ENCODE peak calls at places on chromosomes 16 and 17, in five cellular contexts. E is adrenal gland, Q is neural progenitor cell, A is heart left ventricle, B is tibial artery. C is an unnamed sample. For H3K4me1, the result is how much of the 10 kb centered on the place peaks cover.

GRCh38 chr17:38444151-38444550 is 15.9 kb downstream of the ARHGAP23 start:
- DNase-seq in A (peak), Q (peak), B (peak), E (peak), C (peak)

GRCh38 chr17:43832168-43832975 is 574 bp downstream of the MPP3 start:
- DNase-seq in B (peak), A (peak), Q (peak), E (peak), C (no peak)

GRCh38 chr17:29358421-29358820 is 31.7 kb upstream of the TAOK1 start:
- DNase-seq in B (no peak), A (no peak), Q (no peak), E (no peak), C (no peak)

GRCh38 chr16:56856876-56857447 is 8.0 kb upstream of the SLC12A3 start:
- DNase-seq in A (peak), B (no peak), Q (no peak), E (no peak), C (no peak)

GRCh38 chr17:82931696-82932060 is 91.9 kb upstream of the ZNF750 start:
- DNase-seq in A (peak), E (peak), Q (no peak), B (peak), C (peak)

GRCh38 chr17:29760771-29761682 is 138.3 kb upstream of the CORO6 start:
- DNase-seq in Q (peak), E (peak), A (peak), B (peak), C (peak)

GRCh38 chr17:66240630-66241029 is 11.4 kb upstream of the APOH start:
- DNase-seq in E (no peak), Q (no peak), A (no peak), B (no peak), C (no peak)

GRCh38 chr17:40600486-40601046 is 35.3 kb upstream of the CCR7 start:
- DNase-seq in E (no peak), A (no peak), B (no peak), Q (no peak), C (no peak)

GRCh38 chr17:60129164-60129563 is 20.6 kb upstream of the CA4 start:
- DNase-seq in B (no peak), Q (no peak), E (peak), A (no peak), C (no peak)

GRCh38 chr17:9220466-9221230 is 199.3 kb downstream of the NTN1 start:
- DNase-seq in Q (peak), B (no peak), A (no peak), E (no peak), C (no peak)

GRCh38 chr17:42179911-42180410 is 981 bp downstream of the KCNH4 start:
- DNase-seq in E (peak), B (no peak), A (peak), Q (peak), C (no peak)

GRCh38 chr17:16974569-16975265 is 2.8 kb upstream of the TNFRSF13B start:
- DNase-seq in A (no peak), E (no peak), B (no peak), Q (no peak), C (no peak)

GRCh38 chr16:86222965-86223551 is 287.3 kb upstream of the FOXF1 start:
- DNase-seq in A (no peak), Q (no peak), B (no peak), E (no peak), C (no peak)

GRCh38 chr17:81187120-81187519 is 21.1 kb upstream of the AATK start:
- DNase-seq in E (no peak), Q (no peak), B (no peak), A (no peak), C (no peak)

GRCh38 chr17:74380086-74380958 is 13.0 kb downstream of the GPR142 start:
- DNase-seq in A (no peak), E (no peak), B (peak), Q (peak), C (no peak)

GRCh38 chr16:54409982-54410381 is 123.4 kb upstream of the IRX3 start:
- DNase-seq in B (no peak), A (no peak), Q (no peak), E (no peak), C (no peak)

GRCh38 chr16:86761117-86761971 is 183.0 kb downstream of the FOXL1 start:
- DNase-seq in E (peak), Q (peak), A (peak), B (peak), C (peak)

GRCh38 chr17:28567604-28568003 is 3.7 kb downstream of the PIGS start:
- DNase-seq in E (no peak), A (no peak), B (no peak), Q (no peak), C (no peak)

GRCh38 chr17:3659541-3660111 is 8.8 kb downstream of the TAX1BP3 start:
- DNase-seq in E (peak), A (peak), B (peak), Q (no peak), C (peak)

GRCh38 chr17:2949469-2950044 is 113.8 kb downstream of the OR1D5 start:
- DNase-seq in B (no peak), Q (no peak), A (peak), E (peak), C (peak)

GRCh38 chr16:50096791-50097190 is 31.0 kb downstream of the HEATR3 start:
- DNase-seq in B (no peak), A (no peak), E (no peak), Q (no peak), C (no peak)

GRCh38 chr17:56581635-56582605 is 11.6 kb upstream of the NOG start:
- DNase-seq in B (no peak), A (no peak), Q (no peak), E (no peak), C (no peak)

GRCh38 chr16:68299571-68300453 is 10.9 kb downstream of the SLC7A6OS start:
- DNase-seq in B (no peak), E (no peak), A (no peak), Q (no peak), C (no peak)

GRCh38 chr16:4599545-4599944 is 15.1 kb downstream of the UBALD1 start:
- DNase-seq in E (no peak), A (no peak), Q (no peak), B (no peak), C (no peak)
- H3K4me1 ChIP-seq in E (under half), A (under half), Q (under half), B (under half), C (under half)

GRCh38 chr17:4858068-4858879 is 25.1 kb downstream of the MINK1 start:
- DNase-seq in Q (peak), E (peak), B (peak), A (peak), C (no peak)
- H3K4me3 ChIP-seq in Q (peak), E (no peak), B (no peak), A (peak), C (no peak)

GRCh38 chr17:78365561-78366108 is 5.8 kb upstream of the SOCS3 start:
- DNase-seq in Q (peak), B (no peak), E (no peak), A (no peak), C (no peak)
- H3K4me1 ChIP-seq in Q (half or more), B (under half), E (under half), A (under half), C (under half)

GRCh38 chr17:7293821-7294613 is 422 bp downstream of the YBX2 start:
- DNase-seq in B (no peak), A (no peak), E (no peak), Q (peak), C (no peak)
- H3K4me3 ChIP-seq in B (peak), A (peak), E (no peak), Q (peak), C (no peak)

DNA sequence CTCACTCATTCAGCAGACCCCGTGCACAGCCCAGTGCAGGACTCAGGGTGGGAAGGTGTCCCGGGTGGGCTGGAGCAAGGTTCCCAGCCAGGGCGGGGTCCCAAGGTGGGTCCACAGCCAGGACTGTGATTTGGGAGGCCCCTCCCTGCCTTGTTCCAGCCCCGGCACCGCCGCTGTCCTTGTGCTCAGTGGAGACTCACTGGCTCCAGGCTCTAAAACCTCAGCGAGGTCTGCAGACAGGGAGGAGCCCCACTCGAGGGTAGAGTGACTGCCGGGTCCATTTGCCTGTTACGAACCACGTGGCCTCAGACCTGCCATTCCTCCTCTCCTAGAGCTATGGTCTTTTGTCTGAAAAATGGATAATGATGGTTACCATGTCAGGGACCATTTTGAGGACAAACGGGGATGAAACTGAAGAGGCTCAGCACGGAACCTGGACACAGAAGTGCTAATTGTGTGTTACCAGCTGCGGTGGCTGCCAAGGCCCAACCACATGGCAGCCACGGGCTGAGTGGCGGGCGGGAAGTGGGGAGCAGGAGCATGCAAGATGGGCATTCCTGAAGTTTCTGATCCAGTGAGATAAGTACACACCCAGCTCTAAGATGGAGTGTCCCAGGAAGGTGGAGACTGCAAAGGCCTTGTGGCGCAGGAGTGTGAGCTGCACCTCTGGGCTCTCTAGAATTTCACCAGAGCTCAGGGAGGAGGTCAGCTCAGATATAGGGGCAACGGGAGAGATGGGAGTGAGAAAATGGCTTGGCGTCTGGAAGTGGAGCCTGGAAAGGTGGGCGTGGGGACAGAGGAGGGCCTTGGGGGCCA is 317.6 kb downstream of the SEC14L1 start:
- DNase-seq in Q (no peak), B (no peak), E (no peak), A (no peak), C (no peak)
- H3K4me1 ChIP-seq in Q (under half), B (under half), E (under half), A (under half), C (half or more)

DNA sequence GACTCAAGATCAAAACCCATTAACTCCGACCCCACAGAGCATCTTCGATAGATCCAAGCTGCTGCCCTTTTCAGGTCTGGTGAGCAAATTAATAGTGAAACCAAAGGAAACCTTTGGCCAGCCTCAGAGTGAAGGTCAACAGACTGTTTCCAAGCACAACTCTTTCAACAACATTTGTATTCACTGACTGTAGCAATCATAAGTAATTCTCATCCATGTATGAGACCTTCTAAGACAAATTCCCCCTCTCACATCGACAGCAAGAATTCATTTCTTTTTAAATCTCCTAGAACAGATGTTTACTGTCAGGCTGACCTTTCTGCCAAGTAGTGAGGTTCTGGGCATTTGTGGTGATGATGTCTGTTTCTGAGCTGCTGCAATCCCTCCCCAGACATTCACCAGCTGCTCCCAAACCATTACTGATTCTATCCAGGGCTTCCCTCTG is 64.2 kb downstream of the SLC39A11 start:
- DNase-seq in A (no peak), B (no peak), Q (no peak), E (no peak), C (no peak)
- H3K4me3 ChIP-seq in A (no peak), B (no peak), Q (no peak), E (no peak), C (no peak)